ENCODE peak calls at places on chromosomes 1 and 21, in six cellular contexts. J is H9, N is IMR-90, S is mesendoderm, U is H1, R is neuronal stem cell. O is an unnamed sample.
A peak's percentile ranks its signal among the peaks of the same experiment; 100 is the strongest.

GRCh38 chr1:156319664-156320063 is 18.4 kb downstream of the CCT3 start:
- DNase-seq in R (no peak), N (peak; percentile 34), J (no peak), S (peak; percentile 22), U (no peak), O (peak; percentile 60)

GRCh38 chr1:45557422-45557944 is 6.9 kb downstream of the AKR1A1 start:
- DNase-seq in J (no peak), R (no peak), N (no peak), S (no peak), U (no peak), O (peak; percentile 10)

GRCh38 chr1:13723810-13724209 is 23.8 kb downstream of the PRDM2 start:
- DNase-seq in R (no peak), N (no peak), S (no peak), J (no peak), U (no peak), O (peak; percentile 51)

GRCh38 chr1:145908653-145909052 is 1.2 kb downstream of the ITGA10 start:
- DNase-seq in S (no peak), N (peak; percentile 36), J (no peak), U (no peak), R (no peak), O (no peak)

GRCh38 chr1:13556224-13556764 is 27.3 kb upstream of the PDPN start:
- DNase-seq in S (peak; percentile 25), J (no peak), N (no peak), U (no peak), R (no peak), O (no peak)

GRCh38 chr1:243291287-243291686 is 35.4 kb downstream of the SDCCAG8 start:
- DNase-seq in J (no peak), U (no peak), N (no peak), S (no peak), R (no peak), O (no peak)

GRCh38 chr1:7534061-7534825 is 236.9 kb upstream of the VAMP3 start:
- DNase-seq in J (no peak), S (no peak), N (no peak), R (no peak), U (no peak), O (peak; percentile 60)

GRCh38 chr1:27664291-27664690 is 7.7 kb downstream of the IFI6 start:
- DNase-seq in J (peak; percentile 54), S (peak; percentile 29), R (no peak), N (no peak), U (no peak), O (no peak)

GRCh38 chr1:85581138-85581801 is 709 bp downstream of the CCN1 start:
- DNase-seq in J (peak; percentile 79), U (no peak), N (peak; percentile 69), R (peak; percentile 65), S (peak; percentile 87), O (peak; percentile 74)

GRCh38 chr1:31939484-31940329 is 1.5 kb upstream of the PTP4A2 start:
- DNase-seq in R (no peak), N (peak; percentile 90), S (peak; percentile 88), U (no peak), J (peak; percentile 71), O (peak; percentile 94)

GRCh38 chr1:20964540-20965484 is 177.7 kb upstream of the HP1BP3 start:
- DNase-seq in S (peak; percentile 31), J (no peak), U (no peak), R (no peak), N (no peak), O (no peak)

GRCh38 chr1:241612533-241613505 is 27.4 kb downstream of the CHML start:
- DNase-seq in J (no peak), U (no peak), N (peak; percentile 97), R (no peak), S (peak; percentile 84), O (peak; percentile 94)

GRCh38 chr1:21295059-21295401 is 4.8 kb upstream of the ECE1 start:
- DNase-seq in U (no peak), R (no peak), J (no peak), N (peak; percentile 65), S (no peak), O (peak; percentile 66)

GRCh38 chr1:5099018-5099417 is 444.6 kb downstream of the AJAP1 start:
- DNase-seq in U (no peak), N (no peak), S (no peak), J (no peak), R (peak; percentile 58), O (no peak)

GRCh38 chr1:151710187-151710586 is 6.4 kb downstream of the CELF3 start:
- DNase-seq in N (peak; percentile 55), J (peak; percentile 63), R (peak; percentile 87), S (peak; percentile 85), U (no peak), O (peak; percentile 24)

GRCh38 chr1:24181619-24182018 is 5.5 kb downstream of the IFNLR1 start:
- DNase-seq in J (no peak), R (no peak), S (no peak), N (no peak), U (no peak), O (no peak)

GRCh38 chr1:180042994-180043622 is 88.5 kb downstream of the CEP350 start:
- DNase-seq in R (no peak), J (no peak), N (peak; percentile 88), U (no peak), S (peak; percentile 0), O (peak; percentile 25)

GRCh38 chr1:2290595-2291510 is 62.7 kb downstream of the SKI start:
- DNase-seq in N (peak; percentile 98), J (no peak), U (no peak), R (no peak), S (no peak), O (peak; percentile 83)

GRCh38 chr1:232630894-232631195 is 912 bp upstream of the SIPA1L2 start:
- DNase-seq in N (no peak), R (no peak), J (no peak), S (no peak), U (no peak), O (no peak)

GRCh38 chr1:204258213-204259115 is 44.7 kb upstream of the GOLT1A start:
- DNase-seq in R (peak; percentile 46), J (peak; percentile 86), S (peak; percentile 87), N (peak; percentile 63), U (peak; percentile 56), O (peak; percentile 69)

GRCh38 chr21:35924714-35925301 is 135.5 kb downstream of the SETD4 start:
- DNase-seq in N (peak; percentile 96), J (no peak), S (no peak), U (no peak), R (no peak), O (peak; percentile 77)

GRCh38 chr1:159012495-159012894 is 2.8 kb downstream of the IFI16 start:
- DNase-seq in S (no peak), R (no peak), N (peak; percentile 24), U (no peak), J (no peak), O (peak; percentile 54)

GRCh38 chr1:41404308-41404755 is 43.1 kb downstream of the FOXO6 start:
- DNase-seq in R (no peak), U (no peak), S (peak; percentile 86), N (no peak), J (peak; percentile 81), O (no peak)

GRCh38 chr1:32426489-32427255 is 32.4 kb upstream of the BSDC1 start:
- DNase-seq in R (no peak), S (peak; percentile 27), J (peak; percentile 75), U (no peak), N (no peak), O (no peak)

GRCh38 chr1:213484333-213484732 is 433.3 kb downstream of the RPS6KC1 start:
- DNase-seq in R (no peak), N (no peak), J (no peak), S (no peak), U (no peak), O (no peak)

GRCh38 chr1:94056996-94057395 is 64.0 kb downstream of the ABCA4 start:
- DNase-seq in N (no peak), J (no peak), U (no peak), S (no peak), R (no peak), O (no peak)

DNA sequence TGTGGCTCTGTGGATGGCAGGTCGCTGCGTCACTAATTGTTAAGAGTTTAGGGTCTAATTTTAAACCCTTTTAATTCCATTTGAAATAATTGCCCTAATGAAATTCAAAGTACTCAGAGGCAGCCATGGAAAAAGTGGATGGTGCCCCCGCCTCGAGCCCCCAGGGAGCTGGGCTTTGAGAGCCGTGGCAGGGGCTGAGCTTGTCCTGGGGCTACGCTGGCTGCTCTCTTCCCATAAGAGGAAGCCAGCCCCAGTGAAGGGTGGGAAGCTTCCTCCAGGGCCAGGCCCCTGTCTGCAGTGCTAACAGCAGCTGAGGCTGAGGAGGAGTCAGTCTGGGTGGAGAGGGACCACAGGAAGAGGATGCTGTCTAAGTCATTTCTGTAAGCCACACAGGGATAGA is 315.0 kb upstream of the POU3F1 start:
- DNase-seq in S (peak; percentile 5), J (no peak), U (no peak), N (no peak), R (no peak), O (no peak)
- H2BK15ac ChIP-seq in S (no peak overlapping the region), J (no peak overlapping the region), U (no peak overlapping the region), N (no peak overlapping the region), R (no peak overlapping the region), O (no peak overlapping the region)

GRCh38 chr1:182680901-182681300 is 3.5 kb downstream of the RGS8 start:
- DNase-seq in S (no peak), R (no peak), U (no peak), J (no peak), N (no peak), O (no peak)
- H2BK15ac ChIP-seq in S (no peak overlapping the region), R (peak overlapping the region; percentile 22), U (no peak overlapping the region), J (no peak overlapping the region), N (no peak overlapping the region), O (no peak overlapping the region)

DNA sequence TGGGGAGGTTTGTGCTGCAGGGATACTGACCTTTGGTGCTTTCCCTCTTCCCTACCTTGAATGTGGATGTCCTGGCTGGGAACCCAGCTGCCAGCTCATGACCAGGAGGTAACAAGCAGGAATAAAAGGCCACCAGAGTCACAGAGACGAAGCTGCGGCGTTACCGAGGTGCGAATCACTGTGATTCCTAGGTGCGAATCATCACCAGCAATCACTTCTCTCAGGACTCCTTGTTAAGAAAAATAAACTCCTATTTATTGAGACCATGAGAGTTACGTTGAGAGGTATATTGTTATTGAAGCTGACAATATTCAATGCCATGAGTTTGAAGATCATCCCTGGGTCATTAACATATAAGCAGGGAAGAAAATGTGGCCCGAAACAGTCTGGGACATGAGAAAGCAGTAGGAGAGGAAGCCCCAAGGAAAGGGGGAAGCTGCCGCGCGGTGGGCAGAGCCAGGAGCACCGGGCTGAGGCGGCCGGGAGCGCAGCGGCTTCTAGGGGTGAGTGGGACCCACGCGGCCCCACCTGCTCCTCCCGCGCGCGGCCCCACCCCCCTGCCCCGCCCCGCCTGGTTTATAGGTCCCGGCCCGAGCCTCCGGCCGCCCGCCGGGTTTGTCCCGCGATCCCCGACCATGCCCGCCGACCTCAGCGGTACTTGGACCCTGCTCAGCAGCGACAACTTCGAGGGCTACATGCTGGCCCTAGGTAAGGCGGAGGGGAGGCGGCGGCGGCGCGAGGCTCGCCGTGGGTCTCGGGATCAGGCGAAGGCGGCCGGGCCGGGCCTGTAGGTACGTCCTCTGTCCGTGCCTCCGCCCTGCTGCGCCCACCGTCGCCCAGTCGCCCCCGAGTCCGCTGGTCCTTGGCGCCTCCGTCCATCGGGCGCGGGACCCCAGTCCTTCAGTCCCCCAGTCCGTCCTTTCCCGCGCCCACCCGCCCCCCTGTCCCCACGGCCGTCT is at the start of gene RBP7:
- DNase-seq in S (peak; percentile 35), J (peak; percentile 59), U (peak; percentile 9), R (peak; percentile 14), N (no peak), O (no peak)
- H2BK15ac ChIP-seq in S (no peak within 1 kb of the TSS), J (no peak within 1 kb of the TSS), U (no peak within 1 kb of the TSS), R (no peak within 1 kb of the TSS), N (no peak within 1 kb of the TSS), O (no peak within 1 kb of the TSS)

DNA sequence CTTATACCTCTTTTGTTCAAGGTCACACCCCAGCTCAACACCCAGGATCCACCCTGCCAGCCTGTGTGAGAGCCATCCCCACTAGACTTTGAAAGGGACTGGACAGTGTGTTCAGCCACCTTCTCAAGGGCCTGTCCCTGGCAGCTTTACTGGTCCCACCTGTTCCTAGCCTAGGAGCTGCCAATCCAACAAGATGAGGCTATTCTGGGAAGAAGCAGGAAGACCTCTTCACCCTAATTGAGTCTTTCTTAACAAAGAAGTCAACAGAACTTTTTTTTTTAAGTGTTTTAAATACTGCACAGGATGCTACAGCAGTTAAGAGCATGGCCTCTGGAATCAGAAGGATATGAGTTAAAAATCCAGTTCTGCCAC is 95.8 kb upstream of the HOOK1 start:
- DNase-seq in U (no peak), S (no peak), R (no peak), J (no peak), N (no peak), O (no peak)
- H2BK15ac ChIP-seq in U (no peak overlapping the region), S (no peak overlapping the region), R (no peak overlapping the region), J (no peak overlapping the region), N (peak overlapping the region; percentile 16), O (no peak overlapping the region)

O was measured in mesenchymal stem cell.